ENCODE peak calls at places on chromosomes 2 and 18, in ten cellular contexts. F is IMR-90; Y is adipocyte; Q is uterus; U is SJSA1; H is Peyer's patch; X is psoas muscle; C is thyroid gland; J is CD8-positive, alpha-beta memory T cell; O is lung. B is an unnamed sample.

GRCh38 chr18:28331551-28331950 is 154.6 kb upstream of the CDH2 start:
- DNase-seq in F (no peak), O (no peak), H (no peak), J (no peak), Q (no peak), U (no peak), C (no peak), Y (no peak), X (no peak), B (no peak)

GRCh38 chr2:238105506-238106338 is 5.6 kb downstream of the ESPNL start:
- DNase-seq in Y (no peak), H (peak; percentile 37), J (no peak), Q (peak; percentile 15), O (no peak), U (no peak), X (peak; percentile 40), F (no peak), C (no peak), B (peak; percentile 51)

GRCh38 chr2:84886791-84887190 is 5.9 kb upstream of the TRABD2A start:
- DNase-seq in X (no peak), C (no peak), O (no peak), Y (no peak), H (no peak), Q (no peak), F (no peak), J (no peak), U (no peak), B (no peak)

GRCh38 chr2:208269091-208269490 is 3.0 kb downstream of the PIKFYVE start:
- DNase-seq in U (no peak), C (no peak), O (no peak), Q (no peak), F (no peak), J (no peak), Y (no peak), H (no peak), X (no peak), B (no peak)

GRCh38 chr2:123971564-123972318 is 53.3 kb upstream of the CNTNAP5 start:
- DNase-seq in X (no peak), J (no peak), Q (no peak), C (no peak), F (no peak), U (no peak), H (no peak), O (no peak), Y (no peak), B (no peak)

GRCh38 chr2:45849491-45850283 is 198.2 kb downstream of the PRKCE start:
- DNase-seq in F (peak; percentile 72), O (no peak), X (no peak), U (no peak), Y (peak; percentile 90), H (no peak), J (no peak), Q (peak; percentile 31), C (no peak), B (no peak)

GRCh38 chr2:144460981-144461766 is 58.7 kb downstream of the ZEB2 start:
- DNase-seq in O (peak; percentile 44), H (no peak), Y (no peak), X (peak; percentile 58), C (no peak), U (peak; percentile 77), J (no peak), F (peak; percentile 86), Q (peak; percentile 48), B (peak; percentile 69)

GRCh38 chr2:11802782-11803191 is 56.4 kb downstream of the LPIN1 start:
- DNase-seq in O (no peak), Y (no peak), X (no peak), U (no peak), Q (peak; percentile 54), J (no peak), F (peak; percentile 63), C (no peak), H (no peak), B (no peak)

GRCh38 chr2:176156301-176156958 is 677 bp upstream of the HOXD3 start:
- DNase-seq in Y (no peak), X (no peak), J (no peak), O (no peak), Q (no peak), U (no peak), F (no peak), C (no peak), H (no peak), B (no peak)

GRCh38 chr2:176155341-176156044 is 1.6 kb upstream of the HOXD3 start:
- DNase-seq in J (no peak), F (no peak), O (no peak), Q (no peak), U (no peak), H (no peak), Y (no peak), C (no peak), X (no peak), B (no peak)

GRCh38 chr2:176156959-176157498 is at the start of gene HOXD3:
- DNase-seq in O (no peak), U (no peak), F (no peak), J (no peak), Q (no peak), Y (no peak), C (no peak), H (no peak), X (no peak), B (no peak)

GRCh38 chr2:176152350-176153181 is 1.2 kb downstream of the HOXD4 start:
- DNase-seq in H (no peak), X (no peak), Q (no peak), C (no peak), F (no peak), U (no peak), O (no peak), J (no peak), Y (no peak), B (no peak)

DNA sequence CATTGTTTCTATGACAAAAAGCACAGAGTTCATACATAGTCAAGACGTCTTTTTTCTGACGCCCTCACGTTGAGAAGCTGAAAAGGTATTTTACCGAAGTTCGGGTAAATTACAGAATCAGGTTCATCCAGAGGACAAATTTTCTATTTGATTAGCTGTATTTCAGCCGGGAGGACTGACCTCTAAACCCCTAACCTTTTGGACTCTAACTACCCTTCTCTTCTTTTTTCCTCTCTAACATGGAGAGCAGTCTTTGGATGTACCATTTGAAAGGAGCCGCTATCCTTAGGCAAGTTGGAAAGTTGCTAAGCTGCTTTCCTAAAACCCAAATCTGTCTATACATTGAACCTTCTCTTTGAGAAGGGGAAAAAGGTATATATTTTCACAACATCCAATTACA is 2.3 kb upstream of the HOXD3 start:
- DNase-seq in J (no peak), X (no peak), U (no peak), Y (no peak), O (no peak), F (no peak), C (no peak), H (no peak), Q (no peak), B (no peak)
- H3K27me3 ChIP-seq in J (peaks cover 66% of the 10 kb centered on the region), X (no peaks in the 10 kb centered on the region), U (no peaks in the 10 kb centered on the region), Y (no peaks in the 10 kb centered on the region), O (peaks cover 32% of the 10 kb centered on the region), F (peaks cover 91% of the 10 kb centered on the region), C (peaks cover 74% of the 10 kb centered on the region), H (no peaks in the 10 kb centered on the region), Q (no peaks in the 10 kb centered on the region), B (no peaks in the 10 kb centered on the region)

GRCh38 chr18:48844271-48844670 is 106.5 kb downstream of the SMAD7 start:
- DNase-seq in C (no peak), Q (no peak), U (no peak), F (no peak), O (no peak), X (peak; percentile 16), H (no peak), J (no peak), Y (no peak), B (peak; percentile 21)
- H3K4me1 ChIP-seq in C (peaks cover 41% of the 10 kb centered on the region), Q (peaks cover 10% of the 10 kb centered on the region), U (peaks cover 61% of the 10 kb centered on the region), F (peaks cover 15% of the 10 kb centered on the region), O (peaks cover 35% of the 10 kb centered on the region), X (peaks cover 22% of the 10 kb centered on the region), H (peaks cover 18% of the 10 kb centered on the region), J (peaks cover 57% of the 10 kb centered on the region), Y (peaks cover 18% of the 10 kb centered on the region), B (peaks cover 31% of the 10 kb centered on the region)

GRCh38 chr2:168913171-168913484 is 12.0 kb downstream of the G6PC2 start:
- DNase-seq in Y (no peak), O (no peak), J (no peak), U (no peak), H (no peak), X (no peak), Q (no peak), C (no peak), F (no peak), B (no peak)

GRCh38 chr2:168913495-168913894 is 12.4 kb downstream of the G6PC2 start:
- DNase-seq in Q (no peak), H (no peak), J (no peak), X (no peak), U (no peak), O (no peak), F (no peak), C (no peak), Y (no peak), B (no peak)

GRCh38 chr2:168910330-168910729 is 9.2 kb downstream of the G6PC2 start:
- DNase-seq in Q (no peak), J (no peak), U (no peak), X (no peak), Y (no peak), F (no peak), O (no peak), H (no peak), C (no peak), B (no peak)

GRCh38 chr2:168915433-168916328 is 14.6 kb downstream of the G6PC2 start:
- DNase-seq in J (no peak), H (no peak), Q (no peak), Y (no peak), O (no peak), F (no peak), X (no peak), U (no peak), C (no peak), B (no peak)

DNA sequence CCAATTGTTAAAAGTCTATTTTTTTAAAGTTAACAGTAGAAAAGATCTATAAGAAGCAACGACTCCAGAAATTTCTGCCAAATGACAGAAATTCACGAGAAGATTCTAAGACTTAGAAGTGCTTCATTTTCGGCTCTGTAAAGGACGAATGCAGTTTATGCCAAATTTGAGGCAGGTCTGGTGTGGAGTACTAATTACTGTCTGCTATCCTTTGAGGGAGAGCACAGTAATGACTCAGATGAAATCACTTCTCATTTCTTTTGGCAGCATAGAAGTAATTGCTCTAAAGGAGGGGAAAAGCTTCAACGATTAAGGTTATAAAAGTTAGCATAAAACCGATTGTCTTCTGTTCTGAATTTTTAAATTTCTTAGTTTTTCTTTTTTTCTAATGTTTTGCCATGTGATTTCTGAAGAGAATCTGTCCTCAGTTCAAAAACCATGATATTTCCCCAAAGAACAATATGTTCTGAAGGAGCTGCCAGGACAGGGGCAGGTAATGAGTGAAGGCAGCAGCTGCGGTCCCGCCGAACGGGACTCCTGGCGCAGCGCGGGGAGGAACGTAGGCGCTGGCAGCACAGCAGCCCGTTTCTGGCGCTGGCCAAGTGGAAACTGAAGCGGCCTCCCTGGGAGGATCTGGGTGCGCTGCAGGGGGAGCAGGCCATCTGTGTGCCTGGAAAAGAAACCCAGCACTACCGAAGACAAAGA is 11.5 kb downstream of the G6PC2 start:
- DNase-seq in U (no peak), Y (peak; percentile 70), C (peak; percentile 64), Q (peak; percentile 37), H (peak; percentile 51), X (peak; percentile 89), F (peak; percentile 4), J (no peak), O (no peak), B (peak; percentile 72)
- H3K4me3 ChIP-seq in U (no peak overlapping the region), Y (peak overlapping the region; percentile 71), C (no peak overlapping the region), Q (peak overlapping the region; percentile 14), H (no peak overlapping the region), X (peak overlapping the region; percentile 52), F (peak overlapping the region; percentile 15), J (no peak overlapping the region), O (no peak overlapping the region), B (peak overlapping the region; percentile 48)

DNA sequence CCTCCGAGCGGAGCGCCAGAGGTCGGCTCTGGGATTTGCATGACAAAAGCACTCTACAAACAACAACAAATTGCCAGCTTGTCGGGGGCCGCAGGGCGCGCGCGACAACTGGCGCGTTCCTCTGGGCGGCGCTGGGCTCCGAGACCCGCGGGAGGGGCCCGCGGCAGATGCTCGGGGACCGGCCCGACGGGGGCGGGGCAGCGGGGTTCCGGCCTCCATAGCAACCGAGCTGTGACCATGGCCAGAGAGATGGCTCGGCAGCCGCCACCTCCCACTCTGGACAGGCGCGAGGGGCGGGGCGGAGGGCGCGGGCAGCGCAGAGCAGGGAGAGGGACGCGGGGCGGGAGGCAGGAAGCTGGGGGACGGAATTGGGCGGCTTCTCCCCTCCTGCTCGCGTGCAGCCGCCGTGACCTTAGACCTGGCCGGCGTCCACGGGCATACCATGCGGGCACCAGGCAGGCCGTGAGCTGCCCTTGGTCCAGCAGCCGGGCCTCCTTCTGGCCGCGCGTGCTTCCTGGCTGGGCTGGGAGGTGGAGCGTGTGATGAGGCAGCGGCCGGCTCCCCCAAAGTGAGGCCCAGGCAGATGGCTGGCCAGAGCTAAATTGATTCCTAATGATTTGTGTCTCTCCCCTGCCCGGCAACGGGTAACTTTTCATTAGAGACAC is 171.5 kb downstream of the CELF4 start:
- DNase-seq in Q (peak; percentile 73), U (peak; percentile 7), H (peak; percentile 60), F (peak; percentile 76), X (peak; percentile 80), Y (peak; percentile 93), J (no peak), C (peak; percentile 93), O (peak; percentile 55), B (peak; percentile 95)
- H3K27me3 ChIP-seq in Q (no peaks in the 10 kb centered on the region), U (peaks cover 10% of the 10 kb centered on the region), H (no peaks in the 10 kb centered on the region), F (peaks cover 4% of the 10 kb centered on the region), X (peaks cover 28% of the 10 kb centered on the region), Y (peaks cover 6% of the 10 kb centered on the region), J (no peaks in the 10 kb centered on the region), C (no peaks in the 10 kb centered on the region), O (no peaks in the 10 kb centered on the region), B (no peaks in the 10 kb centered on the region)

B was measured in right cardiac atrium.